ENCODE peak calls at places on chromosomes 6 and 20, in nine cellular contexts. One of them, this sample, is unnamed.

GRCh38 chr20:14727485-14728170 is 390.2 kb upstream of the FLRT3 start:
- DNase-seq in uterus: no peak
- DNase-seq in AG10803: peak
- DNase-seq in Calu3: no peak
- DNase-seq in AG20443: no peak
- DNase-seq in naive thymus-derived CD4-positive, alpha-beta T cell: no peak
- DNase-seq in activated T-helper 2 cell treated with anti-CD3 and anti-CD28 coated beads, Interferon-gamma antibody, Interleukin-2, Interleukin-4, amounts not matched to agents 10 μg/mL and 5 μg/mL and 100 μg/mL, durations not matched to agents 14 hours and 24 hours and 36 hours: no peak
- DNase-seq in fibroblast of pulmonary artery: peak
- DNase-seq in ELR: no peak
- DNase-seq in this sample: no peak

GRCh38 chr6:140579918-140580317 is 1205.5 kb upstream of the CITED2 start:
- DNase-seq in uterus: no peak
- DNase-seq in AG10803: no peak
- DNase-seq in Calu3: no peak
- DNase-seq in AG20443: no peak
- DNase-seq in naive thymus-derived CD4-positive, alpha-beta T cell: no peak
- DNase-seq in activated T-helper 2 cell treated with anti-CD3 and anti-CD28 coated beads, Interferon-gamma antibody, Interleukin-2, Interleukin-4, amounts not matched to agents 10 μg/mL and 5 μg/mL and 100 μg/mL, durations not matched to agents 14 hours and 24 hours and 36 hours: no peak
- DNase-seq in fibroblast of pulmonary artery: no peak
- DNase-seq in ELR: no peak
- DNase-seq in this sample: no peak

GRCh38 chr20:60748086-60748485 is 504.0 kb upstream of the CDH4 start:
- DNase-seq in uterus: no peak
- DNase-seq in AG10803: no peak
- DNase-seq in Calu3: no peak
- DNase-seq in AG20443: no peak
- DNase-seq in naive thymus-derived CD4-positive, alpha-beta T cell: no peak
- DNase-seq in activated T-helper 2 cell treated with anti-CD3 and anti-CD28 coated beads, Interferon-gamma antibody, Interleukin-2, Interleukin-4, amounts not matched to agents 10 μg/mL and 5 μg/mL and 100 μg/mL, durations not matched to agents 14 hours and 24 hours and 36 hours: no peak
- DNase-seq in fibroblast of pulmonary artery: no peak
- DNase-seq in ELR: no peak
- DNase-seq in this sample: no peak

GRCh38 chr6:37011656-37012378 is 6.4 kb downstream of the FGD2 start:
- DNase-seq in uterus: no peak
- DNase-seq in AG10803: peak
- DNase-seq in Calu3: no peak
- DNase-seq in AG20443: peak
- DNase-seq in naive thymus-derived CD4-positive, alpha-beta T cell: no peak
- DNase-seq in activated T-helper 2 cell treated with anti-CD3 and anti-CD28 coated beads, Interferon-gamma antibody, Interleukin-2, Interleukin-4, amounts not matched to agents 10 μg/mL and 5 μg/mL and 100 μg/mL, durations not matched to agents 14 hours and 24 hours and 36 hours: no peak
- DNase-seq in fibroblast of pulmonary artery: peak
- DNase-seq in ELR: peak
- DNase-seq in this sample: no peak

GRCh38 chr20:17615645-17616479 is 46.0 kb downstream of the DSTN start:
- DNase-seq in uterus: no peak
- DNase-seq in AG10803: no peak
- DNase-seq in Calu3: no peak
- DNase-seq in AG20443: peak
- DNase-seq in naive thymus-derived CD4-positive, alpha-beta T cell: no peak
- DNase-seq in activated T-helper 2 cell treated with anti-CD3 and anti-CD28 coated beads, Interferon-gamma antibody, Interleukin-2, Interleukin-4, amounts not matched to agents 10 μg/mL and 5 μg/mL and 100 μg/mL, durations not matched to agents 14 hours and 24 hours and 36 hours: no peak
- DNase-seq in fibroblast of pulmonary artery: no peak
- DNase-seq in ELR: no peak
- DNase-seq in this sample: no peak

GRCh38 chr6:122530440-122531046 is 58.9 kb upstream of the SERINC1 start:
- DNase-seq in uterus: no peak
- DNase-seq in AG10803: peak
- DNase-seq in Calu3: peak
- DNase-seq in AG20443: peak
- DNase-seq in naive thymus-derived CD4-positive, alpha-beta T cell: peak
- DNase-seq in activated T-helper 2 cell treated with anti-CD3 and anti-CD28 coated beads, Interferon-gamma antibody, Interleukin-2, Interleukin-4, amounts not matched to agents 10 μg/mL and 5 μg/mL and 100 μg/mL, durations not matched to agents 14 hours and 24 hours and 36 hours: peak
- DNase-seq in fibroblast of pulmonary artery: peak
- DNase-seq in ELR: peak
- DNase-seq in this sample: peak

GRCh38 chr6:16438677-16439615 is 200.6 kb downstream of the GMPR start:
- DNase-seq in uterus: no peak
- DNase-seq in AG10803: peak
- DNase-seq in Calu3: no peak
- DNase-seq in AG20443: peak
- DNase-seq in naive thymus-derived CD4-positive, alpha-beta T cell: no peak
- DNase-seq in activated T-helper 2 cell treated with anti-CD3 and anti-CD28 coated beads, Interferon-gamma antibody, Interleukin-2, Interleukin-4, amounts not matched to agents 10 μg/mL and 5 μg/mL and 100 μg/mL, durations not matched to agents 14 hours and 24 hours and 36 hours: no peak
- DNase-seq in fibroblast of pulmonary artery: peak
- DNase-seq in ELR: peak
- DNase-seq in this sample: no peak

GRCh38 chr6:112286010-112286409 is 31.6 kb upstream of the LAMA4 start:
- DNase-seq in uterus: no peak
- DNase-seq in AG10803: no peak
- DNase-seq in Calu3: no peak
- DNase-seq in AG20443: no peak
- DNase-seq in naive thymus-derived CD4-positive, alpha-beta T cell: peak
- DNase-seq in activated T-helper 2 cell treated with anti-CD3 and anti-CD28 coated beads, Interferon-gamma antibody, Interleukin-2, Interleukin-4, amounts not matched to agents 10 μg/mL and 5 μg/mL and 100 μg/mL, durations not matched to agents 14 hours and 24 hours and 36 hours: peak
- DNase-seq in fibroblast of pulmonary artery: no peak
- DNase-seq in ELR: no peak
- DNase-seq in this sample: peak

GRCh38 chr6:48916523-48917050 is 546.5 kb downstream of the MMUT start:
- DNase-seq in uterus: no peak
- DNase-seq in AG10803: no peak
- DNase-seq in Calu3: no peak
- DNase-seq in AG20443: no peak
- DNase-seq in naive thymus-derived CD4-positive, alpha-beta T cell: no peak
- DNase-seq in activated T-helper 2 cell treated with anti-CD3 and anti-CD28 coated beads, Interferon-gamma antibody, Interleukin-2, Interleukin-4, amounts not matched to agents 10 μg/mL and 5 μg/mL and 100 μg/mL, durations not matched to agents 14 hours and 24 hours and 36 hours: no peak
- DNase-seq in fibroblast of pulmonary artery: no peak
- DNase-seq in ELR: no peak
- DNase-seq in this sample: no peak

GRCh38 chr6:147407571-147407970 is 100.9 kb upstream of the SAMD5 start:
- DNase-seq in uterus: no peak
- DNase-seq in AG10803: no peak
- DNase-seq in Calu3: no peak
- DNase-seq in AG20443: no peak
- DNase-seq in naive thymus-derived CD4-positive, alpha-beta T cell: no peak
- DNase-seq in activated T-helper 2 cell treated with anti-CD3 and anti-CD28 coated beads, Interferon-gamma antibody, Interleukin-2, Interleukin-4, amounts not matched to agents 10 μg/mL and 5 μg/mL and 100 μg/mL, durations not matched to agents 14 hours and 24 hours and 36 hours: no peak
- DNase-seq in fibroblast of pulmonary artery: no peak
- DNase-seq in ELR: no peak
- DNase-seq in this sample: no peak

GRCh38 chr6:15020114-15020770 is 225.6 kb upstream of the JARID2 start:
- DNase-seq in uterus: no peak
- DNase-seq in AG10803: no peak
- DNase-seq in Calu3: no peak
- DNase-seq in AG20443: no peak
- DNase-seq in naive thymus-derived CD4-positive, alpha-beta T cell: no peak
- DNase-seq in activated T-helper 2 cell treated with anti-CD3 and anti-CD28 coated beads, Interferon-gamma antibody, Interleukin-2, Interleukin-4, amounts not matched to agents 10 μg/mL and 5 μg/mL and 100 μg/mL, durations not matched to agents 14 hours and 24 hours and 36 hours: no peak
- DNase-seq in fibroblast of pulmonary artery: no peak
- DNase-seq in ELR: no peak
- DNase-seq in this sample: no peak

GRCh38 chr6:128233501-128233900 is 286.9 kb downstream of the PTPRK start:
- DNase-seq in uterus: no peak
- DNase-seq in AG10803: no peak
- DNase-seq in Calu3: no peak
- DNase-seq in AG20443: no peak
- DNase-seq in naive thymus-derived CD4-positive, alpha-beta T cell: no peak
- DNase-seq in activated T-helper 2 cell treated with anti-CD3 and anti-CD28 coated beads, Interferon-gamma antibody, Interleukin-2, Interleukin-4, amounts not matched to agents 10 μg/mL and 5 μg/mL and 100 μg/mL, durations not matched to agents 14 hours and 24 hours and 36 hours: no peak
- DNase-seq in fibroblast of pulmonary artery: no peak
- DNase-seq in ELR: no peak
- DNase-seq in this sample: no peak

GRCh38 chr6:1076531-1077453 is 235.1 kb upstream of the FOXQ1 start:
- DNase-seq in uterus: no peak
- DNase-seq in AG10803: no peak
- DNase-seq in Calu3: no peak
- DNase-seq in AG20443: no peak
- DNase-seq in naive thymus-derived CD4-positive, alpha-beta T cell: no peak
- DNase-seq in activated T-helper 2 cell treated with anti-CD3 and anti-CD28 coated beads, Interferon-gamma antibody, Interleukin-2, Interleukin-4, amounts not matched to agents 10 μg/mL and 5 μg/mL and 100 μg/mL, durations not matched to agents 14 hours and 24 hours and 36 hours: no peak
- DNase-seq in fibroblast of pulmonary artery: no peak
- DNase-seq in ELR: no peak
- DNase-seq in this sample: no peak

GRCh38 chr20:17556842-17557674 is 12.8 kb upstream of the DSTN start:
- DNase-seq in uterus: peak
- DNase-seq in AG10803: peak
- DNase-seq in Calu3: no peak
- DNase-seq in AG20443: peak
- DNase-seq in naive thymus-derived CD4-positive, alpha-beta T cell: no peak
- DNase-seq in activated T-helper 2 cell treated with anti-CD3 and anti-CD28 coated beads, Interferon-gamma antibody, Interleukin-2, Interleukin-4, amounts not matched to agents 10 μg/mL and 5 μg/mL and 100 μg/mL, durations not matched to agents 14 hours and 24 hours and 36 hours: no peak
- DNase-seq in fibroblast of pulmonary artery: peak
- DNase-seq in ELR: peak
- DNase-seq in this sample: no peak

GRCh38 chr6:107264357-107264831 is 149.1 kb upstream of the BEND3 start:
- DNase-seq in uterus: no peak
- DNase-seq in AG10803: peak
- DNase-seq in Calu3: peak
- DNase-seq in AG20443: no peak
- DNase-seq in naive thymus-derived CD4-positive, alpha-beta T cell: no peak
- DNase-seq in activated T-helper 2 cell treated with anti-CD3 and anti-CD28 coated beads, Interferon-gamma antibody, Interleukin-2, Interleukin-4, amounts not matched to agents 10 μg/mL and 5 μg/mL and 100 μg/mL, durations not matched to agents 14 hours and 24 hours and 36 hours: no peak
- DNase-seq in fibroblast of pulmonary artery: peak
- DNase-seq in ELR: peak
- DNase-seq in this sample: no peak

GRCh38 chr6:36272234-36272633 is 2.4 kb downstream of the PNPLA1 start:
- DNase-seq in uterus: no peak
- DNase-seq in AG10803: no peak
- DNase-seq in Calu3: no peak
- DNase-seq in AG20443: no peak
- DNase-seq in naive thymus-derived CD4-positive, alpha-beta T cell: no peak
- DNase-seq in activated T-helper 2 cell treated with anti-CD3 and anti-CD28 coated beads, Interferon-gamma antibody, Interleukin-2, Interleukin-4, amounts not matched to agents 10 μg/mL and 5 μg/mL and 100 μg/mL, durations not matched to agents 14 hours and 24 hours and 36 hours: no peak
- DNase-seq in fibroblast of pulmonary artery: no peak
- DNase-seq in ELR: no peak
- DNase-seq in this sample: no peak

GRCh38 chr6:40551966-40552365 is 35.2 kb downstream of the LRFN2 start:
- DNase-seq in uterus: no peak
- DNase-seq in AG10803: no peak
- DNase-seq in Calu3: no peak
- DNase-seq in AG20443: no peak
- DNase-seq in naive thymus-derived CD4-positive, alpha-beta T cell: no peak
- DNase-seq in activated T-helper 2 cell treated with anti-CD3 and anti-CD28 coated beads, Interferon-gamma antibody, Interleukin-2, Interleukin-4, amounts not matched to agents 10 μg/mL and 5 μg/mL and 100 μg/mL, durations not matched to agents 14 hours and 24 hours and 36 hours: no peak
- DNase-seq in fibroblast of pulmonary artery: no peak
- DNase-seq in ELR: no peak
- DNase-seq in this sample: no peak

GRCh38 chr6:52754443-52754842 is 8.8 kb downstream of the GSTA2 start:
- DNase-seq in uterus: no peak
- DNase-seq in AG10803: no peak
- DNase-seq in Calu3: no peak
- DNase-seq in AG20443: no peak
- DNase-seq in naive thymus-derived CD4-positive, alpha-beta T cell: no peak
- DNase-seq in activated T-helper 2 cell treated with anti-CD3 and anti-CD28 coated beads, Interferon-gamma antibody, Interleukin-2, Interleukin-4, amounts not matched to agents 10 μg/mL and 5 μg/mL and 100 μg/mL, durations not matched to agents 14 hours and 24 hours and 36 hours: no peak
- DNase-seq in fibroblast of pulmonary artery: no peak
- DNase-seq in ELR: no peak
- DNase-seq in this sample: no peak

This sample was measured in immature natural killer cell.